ENCODE peak calls at places on chromosomes 12 and 14, in six cellular contexts. A is H1, Y is HepG2, E is GM12891, M is K562, P is GM12878. N is an unnamed sample.

GRCh38 chr12:2052861-2053674 is at the start of gene CACNA1C:
- DNase-seq in A (no peak), Y (no peak), E (peak; percentile 51), M (no peak), P (no peak), N (no peak)

GRCh38 chr14:23056956-23057756 is at the start of gene CDH24:
- DNase-seq in A (no peak), Y (no peak), E (peak; percentile 91), M (peak; percentile 88), P (no peak), N (peak; percentile 83)

GRCh38 chr12:67991158-67991557 is 1.9 kb downstream of the IFNG-AS1 start:
- DNase-seq in A (no peak), Y (no peak), E (no peak), M (no peak), P (no peak), N (no peak)

GRCh38 chr14:29706700-29707099 is 220.9 kb downstream of the PRKD1 start:
- DNase-seq in A (no peak), Y (no peak), E (no peak), M (no peak), P (no peak), N (no peak)

GRCh38 chr12:20631711-20632110 is 63.4 kb upstream of the SLCO1C1 start:
- DNase-seq in A (no peak), Y (no peak), E (no peak), M (no peak), P (no peak), N (no peak)

GRCh38 chr12:68667896-68668295 is 18.9 kb upstream of the NUP107 start:
- DNase-seq in A (no peak), Y (no peak), E (no peak), M (no peak), P (no peak), N (no peak)

GRCh38 chr14:94132285-94132887 is 3.0 kb upstream of the IFI27L2 start:
- DNase-seq in A (no peak), Y (peak; percentile 72), E (no peak), M (peak; percentile 25), P (no peak), N (no peak)

GRCh38 chr12:131684015-131684725 is 26.7 kb upstream of the SFSWAP start:
- DNase-seq in A (no peak), Y (no peak), E (no peak), M (no peak), P (no peak), N (no peak)

GRCh38 chr12:68536885-68537284 is 73.8 kb upstream of the RAP1B start:
- DNase-seq in A (no peak), Y (no peak), E (no peak), M (no peak), P (no peak), N (no peak)

GRCh38 chr14:50603565-50603964 is 43.6 kb downstream of the ATL1 start:
- DNase-seq in A (no peak), Y (no peak), E (no peak), M (no peak), P (no peak), N (no peak)

GRCh38 chr12:2273288-2273687 is 220.5 kb downstream of the CACNA1C start:
- DNase-seq in A (no peak), Y (no peak), E (no peak), M (no peak), P (no peak), N (no peak)

GRCh38 chr12:659090-659683 is 4.1 kb downstream of the NINJ2 start:
- DNase-seq in A (no peak), Y (no peak), E (no peak), M (no peak), P (no peak), N (no peak)

GRCh38 chr12:121808623-121809022 is 4.8 kb downstream of the SETD1B start:
- DNase-seq in A (no peak), Y (no peak), E (no peak), M (no peak), P (no peak), N (no peak)

GRCh38 chr14:97206948-97207347 is 409.8 kb downstream of the VRK1 start:
- DNase-seq in A (no peak), Y (no peak), E (no peak), M (no peak), P (no peak), N (no peak)

GRCh38 chr12:121388421-121388981 is 11.4 kb upstream of the RNF34 start:
- DNase-seq in A (no peak), Y (peak; percentile 66), E (no peak), M (peak; percentile 12), P (no peak), N (no peak)

GRCh38 chr12:131091976-131092691 is 138.4 kb downstream of the ADGRD1 start:
- DNase-seq in A (no peak), Y (no peak), E (no peak), M (no peak), P (peak; percentile 38), N (no peak)

GRCh38 chr14:54395284-54395683 is 1.5 kb upstream of the CDKN3 start:
- DNase-seq in A (no peak), Y (no peak), E (no peak), M (no peak), P (no peak), N (no peak)

GRCh38 chr14:103703433-103704385 is 11.5 kb downstream of the XRCC3 start:
- DNase-seq in A (no peak), Y (no peak), E (no peak), M (no peak), P (no peak), N (no peak)

GRCh38 chr14:65224799-65225198 is 122.5 kb upstream of the MAX start:
- DNase-seq in A (no peak), Y (no peak), E (no peak), M (no peak), P (no peak), N (no peak)

DNA sequence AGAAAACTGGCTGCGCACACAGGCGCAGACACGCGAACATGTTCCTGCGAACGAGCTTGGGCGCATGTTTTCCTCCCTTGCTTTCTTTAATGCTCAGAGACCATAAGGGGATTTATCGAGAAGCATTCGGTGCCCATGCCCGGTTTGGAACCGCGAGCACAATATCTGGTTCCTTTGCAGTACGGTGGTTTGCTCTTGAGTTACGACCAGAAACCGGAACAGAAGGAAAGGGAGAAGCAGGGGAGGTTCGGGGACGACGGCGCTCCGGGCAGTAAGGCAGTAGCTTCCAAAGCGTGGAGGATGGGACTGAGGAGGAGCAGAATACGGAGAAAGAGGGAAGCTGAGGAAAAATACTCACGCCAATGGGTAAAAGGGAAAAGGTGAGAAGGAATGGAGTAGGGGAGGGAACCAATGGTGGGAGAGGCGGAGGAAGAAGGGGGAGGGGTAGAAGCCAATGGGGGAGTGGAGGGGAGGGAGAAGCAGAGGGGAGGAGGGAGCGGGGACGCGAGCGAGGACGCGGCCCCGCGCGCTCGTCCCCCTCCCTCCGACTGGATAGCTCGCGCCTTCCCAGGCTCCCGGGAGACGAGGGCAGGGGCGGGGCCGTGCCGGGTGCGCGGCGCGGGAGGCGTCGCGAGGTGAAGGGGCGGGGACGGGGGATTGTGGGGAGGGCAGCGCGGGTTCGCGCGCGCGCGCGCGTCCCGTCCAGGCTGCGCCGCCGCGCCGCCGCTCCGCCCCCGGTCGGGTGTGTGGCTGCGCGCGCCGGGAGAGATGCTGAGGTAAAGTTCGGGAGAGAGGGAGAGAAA is 625 bp upstream of the ARHGAP5 start:
- DNase-seq in A (peak; percentile 88), Y (peak; percentile 98), E (peak; percentile 48), M (peak; percentile 82), P (peak; percentile 28), N (peak; percentile 41)
- TF ChIP-seq POLR2A in A (no peak), Y (no peak), E (no peak), M (peak; percentile 75), P (no peak), N (peak; percentile 21)

DNA sequence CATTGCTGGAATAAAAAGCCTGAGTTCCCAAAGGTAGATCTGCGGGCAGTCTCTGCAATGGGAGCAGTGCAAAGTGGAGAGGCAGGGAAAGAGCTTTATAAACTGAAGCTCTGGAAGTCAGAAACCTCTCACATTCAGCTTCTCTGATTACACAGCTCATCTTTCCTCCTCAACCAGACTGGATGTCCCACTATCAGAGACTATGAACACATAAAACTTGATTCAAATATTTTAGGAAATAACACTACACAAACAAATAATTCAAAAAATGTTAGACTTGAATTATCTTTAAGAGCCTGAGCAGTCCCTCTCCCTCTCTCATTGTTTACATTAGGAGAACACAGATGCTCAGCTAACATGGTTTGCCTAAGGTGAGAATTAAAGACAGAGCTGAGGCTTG is 72.9 kb downstream of the DENND5B start:
- DNase-seq in A (no peak), Y (no peak), E (no peak), M (no peak), P (no peak), N (no peak)
- TF ChIP-seq TAF1 in A (no peak), Y (no peak), E (no peak), M (no peak), P (no peak), N (no peak)

DNA sequence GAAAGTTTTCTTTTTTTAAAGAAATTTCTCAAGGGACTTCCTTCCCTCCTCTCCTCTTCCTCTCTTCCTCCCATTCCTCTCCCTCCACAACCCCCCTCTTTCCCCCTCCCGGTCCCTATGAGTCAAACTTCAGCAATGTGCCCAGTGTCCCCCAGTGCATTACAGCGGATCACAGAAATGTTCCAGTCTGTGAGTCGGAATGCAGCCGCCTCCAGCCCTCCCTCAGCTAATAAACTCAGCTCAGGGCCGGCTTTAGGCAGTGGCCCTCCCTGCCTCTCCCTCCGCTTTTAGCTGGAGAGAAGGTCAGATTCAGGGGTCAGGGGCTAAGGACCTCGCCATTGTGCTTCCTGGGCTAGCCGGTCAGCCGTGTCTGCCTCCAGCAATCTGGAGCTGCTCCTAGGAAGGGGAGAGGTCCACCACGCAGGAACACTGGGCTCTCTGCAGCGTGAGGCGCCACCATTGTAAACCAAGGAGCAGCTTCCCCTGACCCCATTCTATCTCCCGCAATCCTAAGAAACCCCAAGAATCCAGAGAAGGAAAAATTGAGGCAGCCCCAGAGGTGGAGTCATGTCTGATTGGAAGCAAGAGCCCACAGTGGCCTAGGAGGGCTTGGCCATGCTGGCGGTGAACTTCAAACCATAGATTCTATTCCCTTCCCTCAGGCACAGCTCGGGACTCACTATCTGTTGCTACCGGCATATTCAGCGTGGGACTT is 1.1 kb upstream of the HDAC7 start:
- DNase-seq in A (no peak), Y (peak; percentile 88), E (no peak), M (peak; percentile 52), P (no peak), N (no peak)
- TF ChIP-seq POLR2A in A (no peak), Y (no peak), E (no peak), M (no peak), P (no peak), N (no peak)

DNA sequence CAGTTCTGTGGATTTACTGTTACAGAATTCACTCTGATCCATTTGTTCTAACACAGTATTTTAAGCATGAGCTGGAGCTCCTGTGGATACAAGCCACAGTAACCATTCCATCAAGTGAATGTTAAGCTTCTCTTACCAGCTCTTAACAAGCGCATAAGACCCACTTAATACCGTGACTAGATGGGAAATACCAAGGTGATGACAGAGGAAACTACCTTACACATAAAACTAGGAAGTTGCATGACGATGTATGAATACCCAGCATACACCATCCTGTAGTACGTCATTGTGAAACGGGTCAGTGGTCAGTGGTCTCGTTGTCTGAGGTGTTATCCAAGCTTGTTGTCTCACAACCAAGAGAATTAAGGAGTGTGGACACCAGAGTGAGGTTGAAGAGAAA is 2.0 kb upstream of the GALC start:
- DNase-seq in A (no peak), Y (peak; percentile 13), E (no peak), M (no peak), P (peak; percentile 83), N (no peak)
- TF ChIP-seq TAF1 in A (no peak), Y (no peak), E (no peak), M (no peak), P (no peak), N (no peak)